ENCODE peak calls at places on chromosomes 5 and 9, in nine cellular contexts. B is neural crest cell; G is astrocyte; A is neuronal stem cell; U is non-pigmented ciliary epithelial cell; R is Peyer's patch; T is activated T-cell treated with anti-CD3 and anti-CD28 coated beads, Interleukin-2, amount 50 U/mL, for 24 hours; K is GM12878; O is RKO. S is an unnamed sample.
A peak's percentile ranks its signal among the peaks of the same experiment; 100 is the strongest.

GRCh38 chr5:179226696-179227095 is 118.6 kb downstream of the ADAMTS2 start:
- DNase-seq in U (no peak), G (peak; percentile 3), K (no peak), B (no peak), A (no peak), R (peak; percentile 6), O (no peak), T (no peak), S (no peak)

GRCh38 chr5:43065384-43066230 is 25.5 kb upstream of the ANXA2R start:
- DNase-seq in R (peak; percentile 72), U (no peak), T (peak; percentile 79), G (peak; percentile 53), B (peak; percentile 40), O (peak; percentile 65), A (peak; percentile 20), K (no peak), S (peak; percentile 46)

GRCh38 chr5:108212775-108213346 is 169.0 kb downstream of the FBXL17 start:
- DNase-seq in R (no peak), K (no peak), G (peak; percentile 57), T (no peak), B (no peak), U (peak; percentile 32), A (no peak), O (no peak), S (no peak)

GRCh38 chr5:168750926-168751325 is 171.8 kb upstream of the PANK3 start:
- DNase-seq in U (no peak), G (no peak), O (no peak), A (no peak), B (no peak), R (no peak), T (no peak), K (no peak), S (no peak)

GRCh38 chr9:121984726-121985402 is 108.2 kb downstream of the TTLL11 start:
- DNase-seq in A (no peak), T (no peak), B (no peak), O (peak; percentile 17), U (peak; percentile 65), K (no peak), R (no peak), G (peak; percentile 92), S (no peak)

GRCh38 chr5:142906863-142907671 is 136.9 kb downstream of the ARHGAP26 start:
- DNase-seq in U (no peak), A (no peak), O (no peak), T (no peak), K (no peak), R (no peak), G (peak; percentile 58), B (no peak), S (peak; percentile 48)

GRCh38 chr5:17230808-17231525 is 13.5 kb downstream of the BASP1 start:
- DNase-seq in O (no peak), G (no peak), T (no peak), A (no peak), K (no peak), U (no peak), R (no peak), B (no peak), S (peak; percentile 91)

GRCh38 chr5:81288021-81288433 is 13.4 kb upstream of the ZCCHC9 start:
- DNase-seq in U (no peak), A (no peak), T (no peak), R (no peak), G (no peak), K (no peak), B (no peak), O (no peak), S (no peak)

GRCh38 chr9:21402387-21403247 is 6.3 kb upstream of the IFNA8 start:
- DNase-seq in G (no peak), O (no peak), U (no peak), A (peak; percentile 31), T (peak; percentile 49), K (no peak), R (no peak), B (peak; percentile 33), S (peak; percentile 33)

GRCh38 chr5:5156461-5157082 is 16.4 kb downstream of the ADAMTS16 start:
- DNase-seq in A (no peak), O (no peak), T (no peak), G (no peak), R (no peak), U (no peak), K (no peak), B (no peak), S (no peak)